ENCODE peak calls at places on chromosomes 6 and 20, in five cellular contexts. E is sciatic nerve, F is mammary epithelial cell, M is anterior cingulate cortex, T is NCI-H510A. Q is an unnamed sample.

GRCh38 chr6:25512560-25512959 is 139.5 kb upstream of the SCGN start:
- DNase-seq in M (no peak), F (no peak), T (no peak), E (no peak), Q (no peak)

GRCh38 chr6:27679968-27680694 is 207.2 kb upstream of the ZNF184 start:
- DNase-seq in F (no peak), E (no peak), M (no peak), T (no peak), Q (no peak)

GRCh38 chr6:162377735-162378134 is 349.8 kb downstream of the PRKN start:
- DNase-seq in M (no peak), F (no peak), E (no peak), T (no peak), Q (no peak)

GRCh38 chr6:125528614-125529013 is 220.8 kb upstream of the HEY2 start:
- DNase-seq in E (no peak), F (no peak), M (no peak), T (no peak), Q (no peak)

GRCh38 chr20:41080866-41081265 is 52.2 kb downstream of the TOP1 start:
- DNase-seq in T (no peak), F (no peak), E (no peak), M (no peak), Q (no peak)

GRCh38 chr6:42694586-42694985 is 27.8 kb downstream of the PRPH2 start:
- DNase-seq in M (no peak), F (no peak), E (no peak), T (no peak), Q (no peak)

GRCh38 chr6:36999467-37000125 is 5.9 kb upstream of the FGD2 start:
- DNase-seq in E (no peak), T (no peak), F (no peak), M (no peak), Q (no peak)

GRCh38 chr20:22825546-22825945 is 209.6 kb upstream of the SSTR4 start:
- DNase-seq in E (no peak), T (no peak), F (no peak), M (no peak), Q (no peak)

GRCh38 chr6:133288662-133289061 is 47.5 kb downstream of the EYA4 start:
- DNase-seq in M (no peak), T (no peak), F (no peak), E (no peak), Q (no peak)

GRCh38 chr6:108635505-108636226 is 74.9 kb downstream of the FOXO3 start:
- DNase-seq in M (no peak), T (no peak), F (peak; percentile 33), E (no peak), Q (no peak)

GRCh38 chr6:147159536-147160374 is 44.5 kb upstream of the STXBP5 start:
- DNase-seq in T (no peak), E (no peak), M (no peak), F (no peak), Q (no peak)

GRCh38 chr6:34094474-34095135 is 51.3 kb downstream of the GRM4 start:
- DNase-seq in E (no peak), M (no peak), T (peak; percentile 95), F (no peak), Q (no peak)

GRCh38 chr20:50244352-50245149 is 53.9 kb downstream of the CEBPB start:
- DNase-seq in E (no peak), T (no peak), F (peak; percentile 63), M (no peak), Q (no peak)

GRCh38 chr6:32906539-32906938 is 34.3 kb downstream of the HLA-DMB start:
- DNase-seq in F (peak; percentile 46), M (no peak), E (no peak), T (no peak), Q (no peak)

GRCh38 chr6:112183271-112183671 is 71.1 kb downstream of the LAMA4 start:
- DNase-seq in E (no peak), F (no peak), M (no peak), T (no peak), Q (no peak)

GRCh38 chr6:30461055-30461454 is 28.3 kb upstream of the HLA-E start:
- DNase-seq in M (no peak), E (no peak), F (no peak), T (no peak), Q (no peak)

GRCh38 chr6:87710090-87710489 is 8.1 kb upstream of the AKIRIN2 start:
- DNase-seq in M (no peak), T (no peak), F (no peak), E (no peak), Q (no peak)

GRCh38 chr6:34549056-34549803 is 6.9 kb downstream of the SPDEF start:
- DNase-seq in F (peak; percentile 10), E (no peak), M (no peak), T (no peak), Q (no peak)

GRCh38 chr6:36827261-36828079 is 11.8 kb downstream of the CPNE5 start:
- DNase-seq in T (no peak), M (no peak), F (peak; percentile 70), E (no peak), Q (no peak)

GRCh38 chr6:31834704-31835375 is 7.3 kb downstream of the HSPA1B start:
- DNase-seq in M (peak; percentile 54), F (no peak), T (peak; percentile 69), E (peak; percentile 88), Q (no peak)

GRCh38 chr20:57856658-57857057 is 146.8 kb upstream of the PMEPA1 start:
- DNase-seq in T (no peak), F (peak; percentile 83), M (no peak), E (no peak), Q (no peak)

GRCh38 chr20:46552460-46553420 is 2.3 kb upstream of the OCSTAMP start:
- DNase-seq in M (no peak), E (no peak), T (no peak), F (no peak), Q (no peak)

GRCh38 chr6:27601668-27602254 is 128.9 kb upstream of the ZNF184 start:
- DNase-seq in M (no peak), T (no peak), E (no peak), F (no peak), Q (no peak)

GRCh38 chr6:49513153-49513989 is 13.6 kb downstream of the GLYATL3 start:
- DNase-seq in F (no peak), E (no peak), M (no peak), T (no peak), Q (no peak)

GRCh38 chr20:1327241-1327653 is 1.7 kb downstream of the SDCBP2 start:
- DNase-seq in F (no peak), M (peak; percentile 64), E (peak; percentile 56), T (no peak), Q (no peak)

GRCh38 chr6:151372164-151372563 is 19.2 kb downstream of the ZBTB2 start:
- DNase-seq in E (no peak), F (no peak), M (no peak), T (no peak), Q (no peak)

GRCh38 chr6:129646617-129647016 is 63.4 kb downstream of the ARHGAP18 start:
- DNase-seq in M (no peak), E (no peak), T (no peak), F (no peak), Q (no peak)

GRCh38 chr20:37327748-37328147 is 18.2 kb upstream of the SRC start:
- DNase-seq in F (no peak), M (no peak), T (no peak), E (peak; percentile 81), Q (no peak)

GRCh38 chr6:80214436-80215022 is 108.1 kb downstream of the BCKDHB start:
- DNase-seq in M (no peak), T (peak; percentile 4), F (peak; percentile 28), E (no peak), Q (peak; percentile 30)

GRCh38 chr6:137805622-137806021 is 61.4 kb upstream of the TNFAIP3 start:
- DNase-seq in T (no peak), M (no peak), E (no peak), F (no peak), Q (no peak)

GRCh38 chr6:107624541-107624940 is 134.6 kb downstream of the SOBP start:
- DNase-seq in E (no peak), T (no peak), F (peak; percentile 21), M (no peak), Q (no peak)